ENCODE peak calls at places on chromosomes 4 and X, in eight cellular contexts. X is NCI-H1105; V is CD4-positive, CD25-positive, alpha-beta regulatory T cell; A is lung microvascular endothelial cell; J is KG1; W is substantia nigra; F is NCI-H446 treated with DMSO at 0.1 percent for 48 hours; H is mucosa of gallbladder. K is an unnamed sample.

GRCh38 chrX:20224814-20225487 is 41.8 kb downstream of the RPS6KA3 start:
- DNase-seq in F (no peak), H (no peak), A (peak), W (no peak), V (no peak), J (no peak), X (no peak), K (no peak)

GRCh38 chr4:105605493-105605892 is 53.1 kb downstream of the ARHGEF38 start:
- DNase-seq in H (no peak), A (no peak), V (no peak), J (no peak), X (peak), F (peak), W (no peak), K (no peak)

GRCh38 chrX:4263005-4263404 is 549.6 kb upstream of the PRKX start:
- DNase-seq in H (no peak), X (peak), J (no peak), F (no peak), A (no peak), W (no peak), V (no peak), K (no peak)

GRCh38 chr4:129641179-129641578 is 545.2 kb downstream of the C4orf33 start:
- DNase-seq in W (peak), F (peak), X (no peak), J (peak), H (peak), V (peak), A (peak), K (no peak)

GRCh38 chr4:680931-681645 is 6.7 kb downstream of the MYL5 start:
- DNase-seq in A (peak), J (no peak), H (no peak), F (no peak), V (peak), X (no peak), W (no peak), K (peak)

GRCh38 chr4:24881508-24882071 is 31.3 kb downstream of the CCDC149 start:
- DNase-seq in J (no peak), W (no peak), X (no peak), V (no peak), A (no peak), H (no peak), F (no peak), K (no peak)

GRCh38 chrX:13764284-13764683 is 29.7 kb downstream of the OFD1 start:
- DNase-seq in X (no peak), A (no peak), J (no peak), H (no peak), F (no peak), V (no peak), W (no peak), K (no peak)

GRCh38 chr4:83552924-83553323 is 17.0 kb downstream of the GPAT3 start:
- DNase-seq in A (peak), X (no peak), H (no peak), J (no peak), W (no peak), F (no peak), V (no peak), K (no peak)

GRCh38 chr4:62399242-62399641 is 1199.1 kb downstream of the ADGRL3 start:
- DNase-seq in W (no peak), J (no peak), A (no peak), X (no peak), H (no peak), F (no peak), V (no peak), K (no peak)

GRCh38 chrX:133527415-133527814 is 112.1 kb upstream of the GPC4 start:
- DNase-seq in F (no peak), J (no peak), W (no peak), V (no peak), X (no peak), H (no peak), A (no peak), K (no peak)

GRCh38 chr4:24747234-24747975 is 48.0 kb upstream of the SOD3 start:
- DNase-seq in J (no peak), A (no peak), H (no peak), W (no peak), V (no peak), F (no peak), X (no peak), K (no peak)

GRCh38 chr4:48924416-48924815 is 17.8 kb upstream of the OCIAD2 start:
- DNase-seq in J (no peak), F (no peak), A (no peak), W (no peak), H (no peak), V (no peak), X (no peak), K (no peak)

GRCh38 chr4:74733760-74734159 is 60.6 kb downstream of the BTC start:
- DNase-seq in X (no peak), W (no peak), H (no peak), V (no peak), J (no peak), A (no peak), F (no peak), K (no peak)

GRCh38 chrX:38220024-38220935 is at the start of gene SRPX:
- DNase-seq in A (peak), J (peak), X (peak), F (no peak), W (peak), H (peak), V (no peak), K (no peak)

GRCh38 chr4:52045028-52045427 is 6.1 kb upstream of the SPATA18 start:
- DNase-seq in W (no peak), A (no peak), J (no peak), F (no peak), V (no peak), X (no peak), H (no peak), K (no peak)

GRCh38 chr4:26181616-26182015 is 139.2 kb upstream of the RBPJ start:
- DNase-seq in X (no peak), J (no peak), F (no peak), V (no peak), A (no peak), W (no peak), H (no peak), K (no peak)

GRCh38 chrX:31609130-31609529 is 537.3 kb upstream of the FTHL17 start:
- DNase-seq in J (no peak), X (no peak), A (no peak), F (no peak), H (no peak), V (no peak), W (no peak), K (no peak)

K was measured in B cell.